ENCODE peak calls at places on chromosome 3, in nine cellular contexts. G is left ventricle myocardium inferior, S is GOT3, E is T-helper 17 cell, Q is mucosa of descending colon, C is H54, U is AG04450, D is ovary, J is mucosa of gallbladder. N is an unnamed sample.

GRCh38 chr3:45104715-45105711 is 41.2 kb downstream of the CDCP1 start:
- DNase-seq in S (no peak), G (no peak), E (no peak), J (no peak), U (peak; percentile 44), D (no peak), C (no peak), Q (no peak), N (no peak)

GRCh38 chr3:195863121-195864061 is 45.0 kb downstream of the TNK2 start:
- DNase-seq in U (peak; percentile 79), C (peak; percentile 97), D (peak; percentile 87), G (peak; percentile 89), S (peak; percentile 83), Q (peak; percentile 91), E (peak; percentile 42), J (peak; percentile 86), N (peak; percentile 96)

GRCh38 chr3:174376346-174376745 is 482.8 kb upstream of the NAALADL2 start:
- DNase-seq in C (no peak), S (no peak), D (no peak), J (no peak), G (no peak), U (no peak), Q (no peak), E (no peak), N (no peak)

GRCh38 chr3:143978263-143978631 is 6.6 kb downstream of the DIPK2A start:
- DNase-seq in Q (no peak), U (no peak), E (no peak), J (no peak), G (no peak), S (no peak), C (no peak), D (no peak), N (no peak)

GRCh38 chr3:130533247-130533646 is 16.3 kb downstream of the COL6A6 start:
- DNase-seq in E (no peak), D (no peak), Q (no peak), U (no peak), S (no peak), J (no peak), C (no peak), G (no peak), N (no peak)

GRCh38 chr3:54621181-54621580 is 306.7 kb downstream of the LRTM1 start:
- DNase-seq in C (no peak), S (no peak), E (no peak), U (no peak), D (no peak), G (no peak), Q (no peak), J (no peak), N (no peak)

GRCh38 chr3:70832035-70832795 is 519.8 kb upstream of the MDFIC2 start:
- DNase-seq in G (no peak), Q (no peak), C (no peak), U (peak; percentile 59), E (no peak), D (no peak), S (peak; percentile 34), J (no peak), N (no peak)

GRCh38 chr3:44065311-44065710 is 176.4 kb upstream of the TOPAZ1 start:
- DNase-seq in G (no peak), C (peak; percentile 70), J (peak; percentile 37), Q (no peak), U (no peak), S (no peak), E (no peak), D (no peak), N (no peak)